ENCODE peak calls at places on chromosomes 1 and 21, in nine cellular contexts. H, B, D, W, Y, T, K, L and F are unnamed samples.

GRCh38 chr1:152397474-152397873 is 16.6 kb downstream of the CRNN start:
- DNase-seq in H (no peak), D (no peak), W (peak; percentile 32), T (no peak), K (no peak), L (peak; percentile 6), B (no peak), Y (peak; percentile 10), F (no peak)

GRCh38 chr1:244414543-244414942 is 37.2 kb downstream of the ADSS2 start:
- DNase-seq in D (no peak), K (no peak), B (no peak), H (no peak), W (no peak), T (no peak), L (peak; percentile 85), Y (peak; percentile 71), F (no peak)

GRCh38 chr1:50352428-50352827 is 70.8 kb downstream of the DMRTA2 start:
- DNase-seq in W (no peak), L (peak; percentile 43), H (no peak), T (no peak), Y (peak; percentile 50), B (no peak), D (no peak), K (no peak), F (no peak)

GRCh38 chr1:11691302-11691914 is at the start of gene DRAXIN:
- DNase-seq in K (no peak), T (no peak), W (no peak), H (no peak), D (peak; percentile 7), B (peak; percentile 79), L (no peak), Y (peak; percentile 15), F (no peak)

GRCh38 chr1:21762022-21762404 is 20.9 kb downstream of the USP48 start:
- DNase-seq in D (no peak), H (no peak), Y (no peak), W (no peak), L (no peak), K (no peak), B (no peak), T (no peak), F (no peak)

GRCh38 chr1:112673589-112674439 is 645 bp upstream of the MOV10 start:
- DNase-seq in H (no peak), Y (peak; percentile 77), B (no peak), L (peak; percentile 81), K (no peak), D (no peak), T (no peak), W (peak; percentile 24), F (peak; percentile 33)

GRCh38 chr21:41605178-41605933 is 97.4 kb upstream of the TMPRSS2 start:
- DNase-seq in Y (no peak), B (peak; percentile 32), W (no peak), L (no peak), K (no peak), D (peak; percentile 79), T (peak; percentile 68), H (no peak), F (no peak)

GRCh38 chr1:112998592-112999235 is 42.7 kb upstream of the SLC16A1 start:
- DNase-seq in W (no peak), H (no peak), D (no peak), B (no peak), K (no peak), T (no peak), L (peak; percentile 71), Y (peak; percentile 77), F (no peak)

GRCh38 chr1:208098758-208099157 is 145.4 kb downstream of the PLXNA2 start:
- DNase-seq in B (no peak), W (no peak), Y (no peak), T (no peak), L (no peak), H (no peak), D (no peak), K (no peak), F (no peak)

GRCh38 chr21:44368711-44369446 is 15.5 kb downstream of the TRPM2 start:
- DNase-seq in K (no peak), Y (no peak), L (no peak), T (peak; percentile 63), D (no peak), B (peak; percentile 38), H (no peak), W (no peak), F (no peak)

GRCh38 chr21:15514073-15514946 is 215.5 kb upstream of the USP25 start:
- DNase-seq in Y (no peak), T (no peak), K (peak; percentile 14), B (no peak), L (no peak), H (peak; percentile 55), W (no peak), D (no peak), F (no peak)

GRCh38 chr1:214101828-214102227 is 114.1 kb downstream of the PROX1 start:
- DNase-seq in T (no peak), K (no peak), B (no peak), H (no peak), Y (no peak), W (no peak), L (no peak), D (no peak), F (no peak)

GRCh38 chr1:36512842-36513241 is 30.1 kb upstream of the CSF3R start:
- DNase-seq in D (no peak), T (no peak), W (no peak), B (no peak), Y (no peak), K (no peak), L (no peak), H (no peak), F (no peak)

GRCh38 chr1:19651141-19651737 is 7.1 kb downstream of the NBL1 start:
- DNase-seq in K (no peak), D (no peak), H (peak; percentile 60), T (no peak), W (no peak), Y (peak; percentile 83), L (peak; percentile 63), B (peak; percentile 67), F (no peak)

GRCh38 chr1:228341814-228342626 is 64.6 kb downstream of the TRIM11 start:
- DNase-seq in W (no peak), B (peak; percentile 0), H (no peak), Y (no peak), D (no peak), K (no peak), T (no peak), L (no peak), F (no peak)

GRCh38 chr1:11792106-11792505 is 13.7 kb downstream of the MTHFR start:
- DNase-seq in Y (no peak), D (no peak), L (no peak), W (no peak), K (no peak), B (no peak), T (peak; percentile 76), H (no peak), F (no peak)

GRCh38 chr21:15468368-15468767 is 261.4 kb upstream of the USP25 start:
- DNase-seq in Y (no peak), B (no peak), L (peak; percentile 7), K (no peak), H (no peak), T (no peak), W (no peak), D (peak; percentile 32), F (no peak)

GRCh38 chr1:206967096-206967851 is 3.0 kb downstream of the FCAMR start:
- DNase-seq in Y (no peak), B (no peak), L (peak; percentile 23), K (no peak), H (no peak), D (peak; percentile 13), W (no peak), T (no peak), F (no peak)

GRCh38 chr1:228417471-228418203 is 976 bp upstream of the TRIM17 start:
- DNase-seq in L (no peak), K (no peak), H (no peak), B (no peak), Y (no peak), D (no peak), T (no peak), W (peak; percentile 16), F (no peak)

GRCh38 chr1:30318864-30319718 is 404.3 kb downstream of the MATN1 start:
- DNase-seq in B (no peak), L (no peak), W (no peak), D (no peak), T (no peak), H (no peak), K (no peak), Y (no peak), F (no peak)

GRCh38 chr1:8020032-8020431 is 6.1 kb downstream of the ERRFI1 start:
- DNase-seq in B (no peak), H (no peak), L (peak; percentile 49), W (no peak), T (no peak), D (peak; percentile 68), Y (peak; percentile 81), K (no peak), F (no peak)

GRCh38 chr1:19737413-19737812 is 62.3 kb downstream of the TMCO4 start:
- DNase-seq in Y (peak; percentile 59), D (no peak), H (no peak), B (no peak), W (no peak), L (peak; percentile 36), T (peak; percentile 32), K (no peak), F (no peak)

GRCh38 chr1:182120411-182121258 is 59.1 kb upstream of the ZNF648 start:
- DNase-seq in W (no peak), D (peak; percentile 37), Y (peak; percentile 10), T (peak; percentile 72), L (peak; percentile 82), B (no peak), H (no peak), K (no peak), F (no peak)

GRCh38 chr1:56416385-56416972 is 162.9 kb downstream of the PLPP3 start:
- DNase-seq in D (no peak), B (no peak), T (no peak), K (no peak), H (no peak), L (peak; percentile 30), W (no peak), Y (peak; percentile 56), F (no peak)

GRCh38 chr1:158666037-158666436 is 20.5 kb downstream of the SPTA1 start:
- DNase-seq in H (no peak), T (no peak), B (no peak), D (no peak), W (no peak), L (no peak), Y (no peak), K (no peak), F (no peak)

GRCh38 chr1:30117685-30118084 is 605.7 kb downstream of the MATN1 start:
- DNase-seq in K (no peak), W (no peak), H (no peak), B (no peak), D (no peak), Y (no peak), T (no peak), L (no peak), F (no peak)

GRCh38 chr1:221840511-221841243 is 98.8 kb upstream of the DUSP10 start:
- DNase-seq in B (no peak), D (no peak), L (peak; percentile 74), H (no peak), T (no peak), Y (no peak), K (no peak), W (no peak), F (no peak)